ENCODE peak calls at places on chromosomes 5 and 9, in eight cellular contexts. One of them, this sample, is unnamed.

GRCh38 chr5:32713396-32714381 is 2.6 kb downstream of the NPR3 start:
- DNase-seq in GM12878: no peak
- DNase-seq in breast epithelium: no peak
- DNase-seq in K562: no peak
- DNase-seq in Peyer's patch: no peak
- DNase-seq in gastrocnemius medialis: no peak
- DNase-seq in body of pancreas: peak; percentile 18
- DNase-seq in uterus: no peak
- DNase-seq in this sample: peak; percentile 31

GRCh38 chr9:121394292-121394691 is 24.2 kb upstream of the STOM start:
- DNase-seq in GM12878: no peak
- DNase-seq in breast epithelium: no peak
- DNase-seq in K562: no peak
- DNase-seq in Peyer's patch: no peak
- DNase-seq in gastrocnemius medialis: no peak
- DNase-seq in body of pancreas: no peak
- DNase-seq in uterus: no peak
- DNase-seq in this sample: no peak

GRCh38 chr5:36688722-36689121 is 82.3 kb downstream of the SLC1A3 start:
- DNase-seq in GM12878: no peak
- DNase-seq in breast epithelium: no peak
- DNase-seq in K562: peak; percentile 30
- DNase-seq in Peyer's patch: no peak
- DNase-seq in gastrocnemius medialis: no peak
- DNase-seq in body of pancreas: no peak
- DNase-seq in uterus: no peak
- DNase-seq in this sample: no peak

GRCh38 chr5:137234973-137235943 is 263.9 kb downstream of the SPOCK1 start:
- DNase-seq in GM12878: no peak
- DNase-seq in breast epithelium: no peak
- DNase-seq in K562: no peak
- DNase-seq in Peyer's patch: no peak
- DNase-seq in gastrocnemius medialis: no peak
- DNase-seq in body of pancreas: no peak
- DNase-seq in uterus: no peak
- DNase-seq in this sample: no peak

GRCh38 chr5:10081584-10081983 is 168.1 kb downstream of the ATPSCKMT start:
- DNase-seq in GM12878: no peak
- DNase-seq in breast epithelium: no peak
- DNase-seq in K562: no peak
- DNase-seq in Peyer's patch: no peak
- DNase-seq in gastrocnemius medialis: no peak
- DNase-seq in body of pancreas: no peak
- DNase-seq in uterus: no peak
- DNase-seq in this sample: no peak

GRCh38 chr5:73815631-73816030 is 189.6 kb downstream of the ARHGEF28 start:
- DNase-seq in GM12878: no peak
- DNase-seq in breast epithelium: no peak
- DNase-seq in K562: no peak
- DNase-seq in Peyer's patch: no peak
- DNase-seq in gastrocnemius medialis: no peak
- DNase-seq in body of pancreas: no peak
- DNase-seq in uterus: no peak
- DNase-seq in this sample: no peak

GRCh38 chr5:31397926-31398557 is 133.9 kb downstream of the DROSHA start:
- DNase-seq in GM12878: no peak
- DNase-seq in breast epithelium: no peak
- DNase-seq in K562: no peak
- DNase-seq in Peyer's patch: no peak
- DNase-seq in gastrocnemius medialis: no peak
- DNase-seq in body of pancreas: no peak
- DNase-seq in uterus: no peak
- DNase-seq in this sample: no peak

GRCh38 chr5:1405539-1406530 is 39.4 kb downstream of the SLC6A3 start:
- DNase-seq in GM12878: no peak
- DNase-seq in breast epithelium: no peak
- DNase-seq in K562: no peak
- DNase-seq in Peyer's patch: peak; percentile 23
- DNase-seq in gastrocnemius medialis: no peak
- DNase-seq in body of pancreas: no peak
- DNase-seq in uterus: no peak
- DNase-seq in this sample: no peak

GRCh38 chr9:9142001-9142400 is 1342.4 kb upstream of the DMAC1 start:
- DNase-seq in GM12878: no peak
- DNase-seq in breast epithelium: no peak
- DNase-seq in K562: no peak
- DNase-seq in Peyer's patch: no peak
- DNase-seq in gastrocnemius medialis: no peak
- DNase-seq in body of pancreas: no peak
- DNase-seq in uterus: no peak
- DNase-seq in this sample: no peak

GRCh38 chr5:177475563-177476427 is 2.4 kb upstream of the DBN1 start:
- DNase-seq in GM12878: no peak
- DNase-seq in breast epithelium: no peak
- DNase-seq in K562: no peak
- DNase-seq in Peyer's patch: no peak
- DNase-seq in gastrocnemius medialis: no peak
- DNase-seq in body of pancreas: no peak
- DNase-seq in uterus: peak; percentile 31
- DNase-seq in this sample: no peak

GRCh38 chr5:143352691-143353090 is 50.8 kb downstream of the NR3C1 start:
- DNase-seq in GM12878: no peak
- DNase-seq in breast epithelium: no peak
- DNase-seq in K562: no peak
- DNase-seq in Peyer's patch: no peak
- DNase-seq in gastrocnemius medialis: no peak
- DNase-seq in body of pancreas: no peak
- DNase-seq in uterus: no peak
- DNase-seq in this sample: no peak

GRCh38 chr5:76351176-76351575 is 51.9 kb upstream of the IQGAP2 start:
- DNase-seq in GM12878: no peak
- DNase-seq in breast epithelium: no peak
- DNase-seq in K562: no peak
- DNase-seq in Peyer's patch: no peak
- DNase-seq in gastrocnemius medialis: no peak
- DNase-seq in body of pancreas: no peak
- DNase-seq in uterus: no peak
- DNase-seq in this sample: no peak

GRCh38 chr5:96655506-96655905 is 6.7 kb upstream of the CAST start:
- DNase-seq in GM12878: no peak
- DNase-seq in breast epithelium: no peak
- DNase-seq in K562: no peak
- DNase-seq in Peyer's patch: no peak
- DNase-seq in gastrocnemius medialis: no peak
- DNase-seq in body of pancreas: no peak
- DNase-seq in uterus: no peak
- DNase-seq in this sample: no peak

DNA sequence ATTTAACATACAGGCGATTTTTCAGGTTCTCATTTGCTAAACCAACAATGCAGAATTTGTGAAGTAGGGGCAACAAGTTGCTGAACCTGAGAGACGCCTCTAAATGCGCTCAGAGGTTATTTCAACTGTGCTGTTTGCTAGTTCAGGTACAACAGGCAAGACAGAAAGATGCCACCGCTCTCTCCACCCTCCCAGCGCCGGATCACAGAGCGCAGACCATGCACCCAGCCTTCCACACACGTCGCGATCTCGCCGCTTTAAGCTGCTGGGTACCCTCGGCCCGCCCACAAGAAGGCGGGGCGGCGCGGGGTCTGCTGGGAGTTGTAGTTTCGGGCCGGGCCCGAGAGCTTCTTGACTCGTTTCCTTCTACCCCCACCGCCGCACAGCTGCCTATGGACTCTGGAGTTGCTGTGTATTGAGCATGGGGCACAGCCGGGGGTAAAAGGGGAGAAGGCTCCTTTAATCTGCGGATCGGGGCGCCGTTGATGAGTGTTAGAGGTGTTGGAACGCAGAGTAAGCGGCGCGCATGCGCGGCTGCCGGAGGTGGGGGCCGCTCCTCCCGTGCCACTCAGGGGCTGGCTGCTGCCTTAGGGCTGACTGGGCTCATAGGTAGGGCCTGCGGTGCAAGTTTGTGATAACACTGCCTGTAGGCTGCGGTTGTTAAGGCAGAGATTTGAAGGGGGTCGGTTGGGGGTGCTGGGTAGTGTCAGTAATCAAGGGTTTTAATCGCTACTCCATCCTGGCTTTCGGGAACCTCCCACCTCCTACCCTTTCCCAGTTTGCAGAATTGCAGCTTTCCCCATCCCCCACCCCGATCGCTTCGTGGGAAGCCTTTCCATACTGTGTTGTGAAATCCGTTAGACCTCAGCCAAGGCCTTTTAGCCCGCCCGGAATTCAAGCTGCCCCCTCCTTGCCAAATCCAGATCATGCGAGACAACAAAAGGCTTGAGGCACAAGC is 40.3 kb upstream of the ABCA1 start:
- DNase-seq in GM12878: no peak
- DNase-seq in breast epithelium: peak; percentile 81
- DNase-seq in K562: peak; percentile 88
- DNase-seq in Peyer's patch: peak; percentile 89
- DNase-seq in gastrocnemius medialis: peak; percentile 77
- DNase-seq in body of pancreas: peak; percentile 91
- DNase-seq in uterus: peak; percentile 91
- DNase-seq in this sample: peak; percentile 94
- TF ChIP-seq POLR2A in GM12878: peak; percentile 40
- TF ChIP-seq POLR2A in breast epithelium: no peak
- TF ChIP-seq POLR2A in K562: no peak
- TF ChIP-seq POLR2A in Peyer's patch: no peak
- TF ChIP-seq POLR2A in gastrocnemius medialis: no peak
- TF ChIP-seq POLR2A in body of pancreas: peak; percentile 19
- TF ChIP-seq POLR2A in uterus: no peak
- TF ChIP-seq POLR2A in this sample: no peak

GRCh38 chr5:173035904-173036707 is 20.0 kb upstream of the CREBRF start:
- DNase-seq in GM12878: peak; percentile 88
- DNase-seq in breast epithelium: no peak
- DNase-seq in K562: no peak
- DNase-seq in Peyer's patch: no peak
- DNase-seq in gastrocnemius medialis: no peak
- DNase-seq in body of pancreas: no peak
- DNase-seq in uterus: no peak
- DNase-seq in this sample: no peak
- TF ChIP-seq POLR2A in GM12878: peak; percentile 53
- TF ChIP-seq POLR2A in breast epithelium: no peak
- TF ChIP-seq POLR2A in K562: no peak
- TF ChIP-seq POLR2A in Peyer's patch: no peak
- TF ChIP-seq POLR2A in gastrocnemius medialis: no peak
- TF ChIP-seq POLR2A in body of pancreas: no peak
- TF ChIP-seq POLR2A in uterus: no peak
- TF ChIP-seq POLR2A in this sample: no peak

DNA sequence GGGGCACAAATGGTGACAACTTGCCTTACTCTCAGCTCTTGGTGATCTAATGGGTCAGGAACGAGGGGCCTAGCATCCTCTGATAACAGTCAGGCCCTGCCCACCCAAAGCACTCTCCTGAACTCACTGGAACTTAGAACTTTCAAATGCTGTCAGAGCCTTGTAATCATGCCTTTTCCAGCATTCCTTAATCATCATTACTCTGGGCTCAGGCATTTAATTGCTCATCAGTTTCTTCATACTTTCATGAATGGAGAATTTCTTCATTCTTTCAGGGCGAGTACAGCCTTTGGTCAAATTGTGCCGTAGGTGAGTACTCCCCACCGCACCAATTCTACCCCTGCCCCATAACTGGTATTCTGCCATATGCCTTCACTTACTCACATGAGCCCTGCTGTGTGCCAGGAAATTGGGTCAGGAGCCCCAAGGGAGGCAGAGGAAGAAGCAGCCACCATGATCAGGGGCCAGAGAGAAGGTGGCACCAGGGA is 30.2 kb upstream of the DUSP1 start:
- DNase-seq in GM12878: no peak
- DNase-seq in breast epithelium: no peak
- DNase-seq in K562: no peak
- DNase-seq in Peyer's patch: no peak
- DNase-seq in gastrocnemius medialis: no peak
- DNase-seq in body of pancreas: no peak
- DNase-seq in uterus: no peak
- DNase-seq in this sample: no peak
- TF ChIP-seq POLR2A in GM12878: no peak
- TF ChIP-seq POLR2A in breast epithelium: no peak
- TF ChIP-seq POLR2A in K562: no peak
- TF ChIP-seq POLR2A in Peyer's patch: no peak
- TF ChIP-seq POLR2A in gastrocnemius medialis: no peak
- TF ChIP-seq POLR2A in body of pancreas: no peak
- TF ChIP-seq POLR2A in uterus: no peak
- TF ChIP-seq POLR2A in this sample: no peak

GRCh38 chr9:129783516-129784361 is 19.2 kb upstream of the TOR1B start:
- DNase-seq in GM12878: peak; percentile 16
- DNase-seq in breast epithelium: peak; percentile 63
- DNase-seq in K562: peak; percentile 97
- DNase-seq in Peyer's patch: no peak
- DNase-seq in gastrocnemius medialis: peak; percentile 33
- DNase-seq in body of pancreas: peak; percentile 77
- DNase-seq in uterus: peak; percentile 70
- DNase-seq in this sample: peak; percentile 83
- TF ChIP-seq POLR2A in GM12878: no peak
- TF ChIP-seq POLR2A in breast epithelium: no peak
- TF ChIP-seq POLR2A in K562: no peak
- TF ChIP-seq POLR2A in Peyer's patch: no peak
- TF ChIP-seq POLR2A in gastrocnemius medialis: no peak
- TF ChIP-seq POLR2A in body of pancreas: no peak
- TF ChIP-seq POLR2A in uterus: no peak
- TF ChIP-seq POLR2A in this sample: no peak

This sample was measured in testis.